ENCODE peak calls at places on chromosome 18, in six cellular contexts. C is CD4-positive, alpha-beta memory T cell; F is psoas muscle; U is SJSA1; T is heart left ventricle; G is lung. E is an unnamed sample.

GRCh38 chr18:76981388-76981968 is 151.1 kb downstream of the MBP start:
- DNase-seq in C (no peak), F (no peak), U (peak), T (peak), G (no peak), E (no peak)

GRCh38 chr18:903703-904102 is 968 bp upstream of the ADCYAP1 start:
- DNase-seq in C (peak), F (peak), U (no peak), T (peak), G (no peak), E (no peak)

GRCh38 chr18:12470382-12471090 is 62.8 kb downstream of the PRELID3A start:
- DNase-seq in C (no peak), F (no peak), U (no peak), T (no peak), G (no peak), E (no peak)

GRCh38 chr18:75478996-75479870 is 51.7 kb upstream of the SMIM21 start:
- DNase-seq in C (peak), F (no peak), U (no peak), T (no peak), G (no peak), E (no peak)

GRCh38 chr18:54255141-54255540 is 14.2 kb upstream of the POLI start:
- DNase-seq in C (no peak), F (no peak), U (no peak), T (no peak), G (no peak), E (no peak)

GRCh38 chr18:74856967-74857366 is 259.3 kb downstream of the ZNF407 start:
- DNase-seq in C (no peak), F (no peak), U (no peak), T (no peak), G (no peak), E (no peak)

GRCh38 chr18:32373995-32374394 is 96.7 kb downstream of the GAREM1 start:
- DNase-seq in C (no peak), F (no peak), U (no peak), T (peak), G (no peak), E (peak)

GRCh38 chr18:27769152-27769551 is 407.8 kb downstream of the CDH2 start:
- DNase-seq in C (no peak), F (no peak), U (no peak), T (no peak), G (no peak), E (no peak)

GRCh38 chr18:35489913-35490490 is 7.8 kb downstream of the INO80C start:
- DNase-seq in C (no peak), F (no peak), U (no peak), T (no peak), G (no peak), E (no peak)

GRCh38 chr18:46754188-46754587 is 2.7 kb downstream of the ST8SIA5 start:
- DNase-seq in C (no peak), F (no peak), U (no peak), T (no peak), G (no peak), E (no peak)

GRCh38 chr18:25503567-25504081 is 151.7 kb upstream of the ZNF521 start:
- DNase-seq in C (no peak), F (peak), U (peak), T (peak), G (peak), E (peak)

GRCh38 chr18:51603551-51603950 is 406.1 kb upstream of the MEX3C start:
- DNase-seq in C (no peak), F (no peak), U (no peak), T (no peak), G (no peak), E (no peak)

GRCh38 chr18:36167692-36168218 is 19.5 kb upstream of the MOCOS start:
- DNase-seq in C (no peak), F (no peak), U (no peak), T (no peak), G (no peak), E (no peak)

GRCh38 chr18:54973046-54973445 is 13.8 kb upstream of the CCDC68 start:
- DNase-seq in C (no peak), F (no peak), U (no peak), T (no peak), G (no peak), E (no peak)

GRCh38 chr18:31189757-31190156 is 27.1 kb upstream of the DSC1 start:
- DNase-seq in C (no peak), F (no peak), U (no peak), T (no peak), G (no peak), E (no peak)

GRCh38 chr18:42141439-42141838 is 186.4 kb downstream of the PIK3C3 start:
- DNase-seq in C (no peak), F (no peak), U (no peak), T (no peak), G (no peak), E (no peak)

GRCh38 chr18:57812126-57812477 is 9.0 kb upstream of the ATP8B1 start:
- DNase-seq in C (no peak), F (no peak), U (no peak), T (no peak), G (no peak), E (no peak)

GRCh38 chr18:62825382-62825781 is 110.0 kb downstream of the PHLPP1 start:
- DNase-seq in C (no peak), F (no peak), U (no peak), T (no peak), G (no peak), E (no peak)

GRCh38 chr18:40063488-40063887 is 1891.5 kb upstream of the PIK3C3 start:
- DNase-seq in C (no peak), F (no peak), U (no peak), T (no peak), G (no peak), E (no peak)

GRCh38 chr18:21167641-21168372 is 56.2 kb upstream of the ROCK1 start:
- DNase-seq in C (no peak), F (no peak), U (no peak), T (no peak), G (peak), E (no peak)

GRCh38 chr18:250685-251084 is 17.2 kb downstream of the THOC1 start:
- DNase-seq in C (no peak), F (no peak), U (no peak), T (no peak), G (no peak), E (no peak)

GRCh38 chr18:65938592-65939372 is 188.0 kb downstream of the CDH7 start:
- DNase-seq in C (no peak), F (no peak), U (no peak), T (no peak), G (no peak), E (no peak)

GRCh38 chr18:4455113-4455811 is at the start of gene DLGAP1:
- DNase-seq in C (no peak), F (peak), U (peak), T (peak), G (peak), E (no peak)

GRCh38 chr18:46696268-46696667 is 39.2 kb upstream of the LOXHD1 start:
- DNase-seq in C (no peak), F (no peak), U (no peak), T (peak), G (no peak), E (no peak)

GRCh38 chr18:14970027-14970426 is 222.1 kb downstream of the ANKRD30B start:
- DNase-seq in C (no peak), F (no peak), U (no peak), T (no peak), G (peak), E (no peak)

GRCh38 chr18:7147399-7147798 is 29.8 kb upstream of the LAMA1 start:
- DNase-seq in C (no peak), F (no peak), U (no peak), T (no peak), G (no peak), E (no peak)

GRCh38 chr18:55763298-55763697 is 175.3 kb upstream of the TCF4 start:
- DNase-seq in C (no peak), F (no peak), U (peak), T (no peak), G (no peak), E (peak)

GRCh38 chr18:61973273-61974115 is 80.7 kb upstream of the RNF152 start:
- DNase-seq in C (no peak), F (no peak), U (no peak), T (no peak), G (no peak), E (no peak)

GRCh38 chr18:23871410-23871809 is 143.1 kb upstream of the TTC39C start:
- DNase-seq in C (peak), F (no peak), U (no peak), T (peak), G (no peak), E (no peak)

GRCh38 chr18:37246779-37247340 is 318.7 kb downstream of the CELF4 start:
- DNase-seq in C (no peak), F (no peak), U (no peak), T (no peak), G (no peak), E (no peak)

GRCh38 chr18:45775241-45775676 is 50.2 kb upstream of the SIGLEC15 start:
- DNase-seq in C (peak), F (peak), U (no peak), T (peak), G (peak), E (peak)

GRCh38 chr18:44123743-44124142 is 556.9 kb upstream of the SETBP1 start:
- DNase-seq in C (no peak), F (no peak), U (no peak), T (no peak), G (no peak), E (no peak)

GRCh38 chr18:10296491-10296890 is 157.9 kb upstream of the APCDD1 start:
- DNase-seq in C (no peak), F (no peak), U (no peak), T (no peak), G (no peak), E (no peak)

GRCh38 chr18:57210101-57210661 is 63.3 kb downstream of the BOD1L2 start:
- DNase-seq in C (no peak), F (no peak), U (peak), T (peak), G (no peak), E (peak)

GRCh38 chr18:3510024-3510423 is 60.1 kb downstream of the TGIF1 start:
- DNase-seq in C (no peak), F (no peak), U (no peak), T (no peak), G (no peak), E (no peak)

GRCh38 chr18:2890606-2891005 is 43.8 kb downstream of the EMILIN2 start:
- DNase-seq in C (no peak), F (no peak), U (peak), T (no peak), G (no peak), E (no peak)

GRCh38 chr18:48942554-48943261 is 8.1 kb downstream of the SMAD7 start:
- DNase-seq in C (no peak), F (no peak), U (peak), T (no peak), G (peak), E (peak)

GRCh38 chr18:48943736-48944527 is 6.8 kb downstream of the SMAD7 start:
- DNase-seq in C (peak), F (no peak), U (no peak), T (no peak), G (no peak), E (no peak)

GRCh38 chr18:48944634-48945033 is 6.1 kb downstream of the SMAD7 start:
- DNase-seq in C (no peak), F (no peak), U (peak), T (no peak), G (peak), E (no peak)

GRCh38 chr18:48942086-48942485 is 8.7 kb downstream of the SMAD7 start:
- DNase-seq in C (no peak), F (no peak), U (no peak), T (no peak), G (no peak), E (no peak)

GRCh38 chr18:48943333-48943732 is 7.4 kb downstream of the SMAD7 start:
- DNase-seq in C (no peak), F (no peak), U (no peak), T (no peak), G (no peak), E (no peak)
- H3K4me3 ChIP-seq in C (no peak), F (peak), U (no peak), T (peak), G (peak), E (no peak)

GRCh38 chr18:9140984-9141383 is 4.4 kb downstream of the ANKRD12 start:
- DNase-seq in C (no peak), F (no peak), U (no peak), T (no peak), G (no peak), E (no peak)

GRCh38 chr18:9139400-9140039 is 2.9 kb downstream of the ANKRD12 start:
- DNase-seq in C (no peak), F (no peak), U (no peak), T (no peak), G (no peak), E (no peak)

GRCh38 chr18:9136315-9137141 is at the start of gene ANKRD12:
- DNase-seq in C (peak), F (peak), U (peak), T (peak), G (peak), E (peak)

GRCh38 chr18:9137168-9138066 is 836 bp downstream of the ANKRD12 start:
- DNase-seq in C (peak), F (peak), U (peak), T (peak), G (peak), E (peak)

DNA sequence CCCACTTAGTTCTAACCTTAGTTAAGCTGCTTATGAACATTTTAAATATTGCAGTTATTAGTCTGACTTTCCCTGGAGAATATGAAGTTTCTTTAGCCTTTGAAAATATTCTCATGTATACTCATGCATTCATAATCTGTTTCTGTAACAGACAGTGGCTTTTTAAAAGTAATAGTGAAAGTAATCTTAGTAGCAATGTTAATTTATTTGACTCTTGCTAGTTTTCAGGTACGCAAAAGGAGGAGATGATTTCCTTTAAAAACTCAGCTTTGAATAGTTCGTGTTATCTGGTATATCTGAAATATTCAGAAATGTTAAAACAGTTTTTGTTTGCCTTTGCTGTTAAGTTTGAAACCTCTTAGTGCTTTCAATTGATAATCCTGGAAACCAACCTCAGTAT is 3.8 kb downstream of the ANKRD12 start:
- DNase-seq in C (no peak), F (no peak), U (no peak), T (no peak), G (no peak), E (no peak)
- H3K4me3 ChIP-seq in C (peak), F (peak), U (no peak), T (peak), G (no peak), E (no peak)

GRCh38 chr18:28771849-28772248 is 594.9 kb upstream of the CDH2 start:
- DNase-seq in C (no peak), F (no peak), U (no peak), T (no peak), G (no peak), E (no peak)

GRCh38 chr18:28781616-28782362 is 604.9 kb upstream of the CDH2 start:
- DNase-seq in C (no peak), F (no peak), U (no peak), T (no peak), G (no peak), E (no peak)

GRCh38 chr18:28778706-28779105 is 601.8 kb upstream of the CDH2 start:
- DNase-seq in C (no peak), F (no peak), U (no peak), T (no peak), G (no peak), E (no peak)

DNA sequence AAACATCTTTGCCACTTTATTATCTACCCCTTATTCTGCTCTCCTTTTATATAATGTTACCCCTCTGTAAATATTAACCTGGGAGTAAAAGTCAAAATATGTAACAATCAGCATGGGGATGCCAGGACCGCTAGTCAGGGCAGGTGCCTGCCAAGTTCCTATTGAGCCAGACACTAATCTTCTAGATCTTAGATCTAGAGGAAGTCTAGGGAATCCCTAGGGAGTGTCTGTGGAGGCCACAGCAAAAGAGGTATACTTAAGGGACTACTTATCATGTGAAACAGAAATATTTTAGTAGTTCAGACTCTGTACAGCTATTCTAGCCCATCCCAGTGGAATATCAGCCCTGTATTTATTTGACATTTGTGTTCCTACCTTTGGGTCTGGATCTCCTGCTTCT is 600.8 kb upstream of the CDH2 start:
- DNase-seq in C (no peak), F (no peak), U (no peak), T (no peak), G (no peak), E (no peak)
- H3K4me3 ChIP-seq in C (no peak), F (no peak), U (no peak), T (no peak), G (no peak), E (no peak)

GRCh38 chr18:50563376-50563775 is 3.5 kb downstream of the MAPK4 start:
- DNase-seq in C (no peak), F (no peak), U (no peak), T (no peak), G (no peak), E (no peak)

GRCh38 chr18:50562686-50563085 is 2.8 kb downstream of the MAPK4 start:
- DNase-seq in C (no peak), F (no peak), U (no peak), T (no peak), G (no peak), E (no peak)

GRCh38 chr18:50559750-50560680 is at the start of gene MAPK4:
- DNase-seq in C (no peak), F (peak), U (no peak), T (peak), G (no peak), E (no peak)

GRCh38 chr18:50558948-50559749 is 738 bp upstream of the MAPK4 start:
- DNase-seq in C (no peak), F (no peak), U (no peak), T (no peak), G (no peak), E (no peak)

GRCh38 chr18:50560681-50561629 is 1.1 kb downstream of the MAPK4 start:
- DNase-seq in C (no peak), F (no peak), U (no peak), T (no peak), G (no peak), E (no peak)
- H3K4me3 ChIP-seq in C (no peak), F (peak), U (no peak), T (peak), G (peak), E (peak)

GRCh38 chr18:22191986-22192385 is 22.6 kb downstream of the GATA6 start:
- DNase-seq in C (no peak), F (no peak), U (no peak), T (no peak), G (no peak), E (no peak)

GRCh38 chr18:22194151-22194598 is 24.8 kb downstream of the GATA6 start:
- DNase-seq in C (no peak), F (no peak), U (no peak), T (peak), G (no peak), E (no peak)

GRCh38 chr18:22191346-22191710 is 21.9 kb downstream of the GATA6 start:
- DNase-seq in C (no peak), F (no peak), U (no peak), T (no peak), G (no peak), E (no peak)

GRCh38 chr18:22195052-22195451 is 25.7 kb downstream of the GATA6 start:
- DNase-seq in C (no peak), F (no peak), U (no peak), T (no peak), G (no peak), E (no peak)

DNA sequence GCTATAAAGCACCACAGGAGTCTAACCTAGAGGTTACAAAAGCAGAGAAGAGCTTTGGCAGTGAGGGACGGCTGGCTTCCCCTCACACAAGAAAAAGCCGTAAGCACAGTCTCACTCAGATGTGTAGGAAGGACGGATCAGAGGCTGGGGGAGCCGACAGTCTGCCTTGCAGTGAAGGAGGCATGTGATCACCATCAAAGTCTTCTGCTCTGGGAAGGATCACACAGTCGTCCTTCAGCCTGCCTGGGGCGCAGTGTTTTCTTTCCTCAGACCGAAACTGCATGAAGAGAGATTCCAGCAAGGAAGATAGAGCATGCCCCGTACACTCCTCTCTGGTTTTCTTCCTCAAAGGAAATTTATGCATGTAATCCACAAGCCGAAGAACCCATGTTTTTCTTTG is 24.1 kb downstream of the GATA6 start:
- DNase-seq in C (no peak), F (no peak), U (no peak), T (no peak), G (no peak), E (no peak)
- H3K4me3 ChIP-seq in C (no peak), F (no peak), U (no peak), T (peak), G (no peak), E (no peak)

DNA sequence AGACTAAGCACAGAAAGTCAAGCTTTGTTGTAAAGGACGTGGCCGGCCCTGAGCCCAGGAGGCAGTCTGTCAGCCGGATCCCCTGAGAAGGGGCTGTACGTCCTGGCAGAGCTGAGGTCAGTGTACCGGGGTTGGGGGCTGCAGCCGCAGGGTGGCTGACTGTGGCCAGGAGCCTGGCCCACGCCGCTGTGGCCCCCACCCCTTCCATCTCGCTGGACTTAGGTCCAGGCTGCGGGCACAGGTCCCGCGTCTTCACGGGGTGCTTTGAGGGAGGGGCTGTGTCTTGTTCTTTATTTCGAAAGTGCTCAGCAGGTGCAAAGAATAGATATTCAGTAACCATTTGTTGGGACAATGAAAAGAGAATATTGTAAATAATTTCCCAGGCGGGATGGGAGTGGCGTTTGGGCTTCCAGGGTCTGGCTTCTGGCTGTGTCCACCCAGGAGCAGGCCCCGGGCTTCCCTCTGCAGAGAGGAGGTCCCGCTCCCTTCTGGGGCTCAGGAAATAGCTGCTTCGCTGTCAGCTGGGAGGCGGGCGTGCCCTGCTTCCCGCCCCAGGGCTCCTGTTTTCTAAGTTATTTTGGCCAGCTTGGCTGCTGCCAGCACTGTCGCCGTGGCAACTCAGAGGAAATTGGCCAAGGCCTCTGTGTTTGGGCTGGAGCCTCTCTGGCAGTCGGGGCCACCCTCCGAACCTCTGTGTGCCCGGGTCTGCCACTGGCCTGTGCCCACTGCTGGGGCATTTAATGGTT is 7.4 kb downstream of the NFATC1 start:
- DNase-seq in C (no peak), F (peak), U (no peak), T (peak), G (peak), E (no peak)
- H3K4me3 ChIP-seq in C (peak), F (peak), U (no peak), T (peak), G (no peak), E (no peak)

GRCh38 chr18:59694824-59695223 is 2.4 kb downstream of the CCBE1 start:
- DNase-seq in C (no peak), F (no peak), U (no peak), T (no peak), G (no peak), E (no peak)
- H3K4me3 ChIP-seq in C (no peak), F (no peak), U (no peak), T (no peak), G (no peak), E (peak)

E was measured in skeletal muscle cell.